ENCODE peak calls at places on chromosomes 6 and 20, in four cellular contexts. O, S, I and K are unnamed samples.

GRCh38 chr20:62980970-62981369 is 25.8 kb downstream of the BHLHE23 start:
- DNase-seq in O (no peak), S (peak), I (peak), K (peak)

GRCh38 chr6:107237992-107238660 is 122.8 kb upstream of the BEND3 start:
- DNase-seq in O (peak), S (no peak), I (no peak), K (no peak)

GRCh38 chr20:62830821-62831220 is 14.0 kb downstream of the COL9A3 start:
- DNase-seq in O (no peak), S (no peak), I (no peak), K (no peak)

GRCh38 chr6:30922447-30922852 is 8.4 kb downstream of the VARS2 start:
- DNase-seq in O (peak), S (no peak), I (no peak), K (no peak)

GRCh38 chr20:56636701-56637100 is 7.6 kb downstream of the TFAP2C start:
- DNase-seq in O (peak), S (no peak), I (no peak), K (no peak)

GRCh38 chr20:14861028-14861699 is 523.8 kb upstream of the FLRT3 start:
- DNase-seq in O (no peak), S (peak), I (no peak), K (no peak)

GRCh38 chr20:17648306-17648646 is 33.8 kb downstream of the RRBP1 start:
- DNase-seq in O (no peak), S (no peak), I (no peak), K (no peak)

GRCh38 chr6:24205020-24205492 is 79.0 kb downstream of the NRSN1 start:
- DNase-seq in O (peak), S (peak), I (no peak), K (no peak)

GRCh38 chr6:25136879-25137278 is 142.3 kb upstream of the CARMIL1 start:
- DNase-seq in O (no peak), S (no peak), I (no peak), K (no peak)

GRCh38 chr6:36673882-36674281 is 4.6 kb upstream of the CDKN1A start:
- DNase-seq in O (no peak), S (no peak), I (no peak), K (no peak)

GRCh38 chr20:63507083-63507743 is 8.3 kb upstream of the EEF1A2 start:
- DNase-seq in O (no peak), S (no peak), I (no peak), K (no peak)

GRCh38 chr20:33176101-33176500 is 8.1 kb downstream of the BPIFA2 start:
- DNase-seq in O (no peak), S (no peak), I (no peak), K (no peak)

GRCh38 chr6:30283761-30284160 is 43.0 kb upstream of the TRIM39 start:
- DNase-seq in O (no peak), S (no peak), I (no peak), K (no peak)

GRCh38 chr20:38472513-38473352 is at the start of gene RALGAPB:
- DNase-seq in O (peak), S (peak), I (peak), K (peak)

GRCh38 chr6:110629153-110629552 is 152.7 kb upstream of the SLC22A16 start:
- DNase-seq in O (no peak), S (no peak), I (no peak), K (no peak)

GRCh38 chr6:12111271-12111670 is 99.2 kb downstream of the HIVEP1 start:
- DNase-seq in O (no peak), S (no peak), I (no peak), K (no peak)